ENCODE peak calls at places on chromosomes 7 and 10, in four cellular contexts. K is HL-60, U is K562, G is GM12878. M is an unnamed sample.

GRCh38 chr7:6165521-6166325 is 106.7 kb downstream of the CYTH3 start:
- DNase-seq in K (no peak), U (no peak), G (no peak), M (no peak)

GRCh38 chr7:149248777-149249176 is 9.3 kb downstream of the ZNF212 start:
- DNase-seq in K (no peak), U (no peak), G (no peak), M (no peak)

GRCh38 chr7:120792861-120793130 is 65.1 kb downstream of the TSPAN12 start:
- DNase-seq in K (no peak), U (no peak), G (no peak), M (no peak)

GRCh38 chr7:35695628-35695888 is 623 bp upstream of the HERPUD2 start:
- DNase-seq in K (no peak), U (no peak), G (no peak), M (no peak)

GRCh38 chr7:116588641-116589594 is 64.1 kb downstream of the CAV1 start:
- DNase-seq in K (no peak), U (peak; percentile 52), G (no peak), M (no peak)

GRCh38 chr7:99562832-99563231 is 4.4 kb downstream of the ZNF655 start:
- DNase-seq in K (no peak), U (peak; percentile 87), G (no peak), M (no peak)

GRCh38 chr10:102650655-102651454 is 6.6 kb downstream of the TRIM8 start:
- DNase-seq in K (no peak), U (no peak), G (no peak), M (no peak)

GRCh38 chr10:32065871-32066270 is 9.6 kb upstream of the KIF5B start:
- DNase-seq in K (no peak), U (no peak), G (no peak), M (no peak)

GRCh38 chr10:71528371-71529202 is 131.9 kb downstream of the CDH23 start:
- DNase-seq in K (no peak), U (no peak), G (no peak), M (no peak)

GRCh38 chr10:73251683-73252444 is 580 bp downstream of the MRPS16 start:
- DNase-seq in K (no peak), U (peak; percentile 58), G (no peak), M (no peak)

GRCh38 chr7:101829856-101830255 is 12.4 kb downstream of the CUX1 start:
- DNase-seq in K (no peak), U (no peak), G (no peak), M (no peak)

GRCh38 chr7:40232242-40232929 is 97.6 kb downstream of the SUGCT start:
- DNase-seq in K (no peak), U (peak; percentile 20), G (no peak), M (no peak)

GRCh38 chr7:80147543-80148376 is 13.1 kb downstream of the GNAI1 start:
- DNase-seq in K (no peak), U (no peak), G (no peak), M (no peak)

GRCh38 chr10:49592726-49593563 is 17.2 kb upstream of the SLC18A3 start:
- DNase-seq in K (peak; percentile 18), U (peak; percentile 78), G (peak; percentile 5), M (no peak)

GRCh38 chr7:108815815-108816214 is 246.1 kb downstream of the DNAJB9 start:
- DNase-seq in K (no peak), U (no peak), G (no peak), M (no peak)

GRCh38 chr10:6578221-6579192 is 1.6 kb downstream of the PRKCQ start:
- DNase-seq in K (no peak), U (peak; percentile 17), G (no peak), M (no peak)

GRCh38 chr10:122115874-122116273 is 126.9 kb downstream of the TACC2 start:
- DNase-seq in K (no peak), U (no peak), G (no peak), M (no peak)

GRCh38 chr7:135994466-135995205 is 17.5 kb upstream of the MTPN start:
- DNase-seq in K (no peak), U (peak; percentile 40), G (no peak), M (no peak)

GRCh38 chr10:132464256-132465192 is 67.5 kb downstream of the PWWP2B start:
- DNase-seq in K (no peak), U (no peak), G (no peak), M (no peak)

GRCh38 chr10:132461103-132461682 is 64.2 kb downstream of the PWWP2B start:
- DNase-seq in K (no peak), U (no peak), G (no peak), M (no peak)

GRCh38 chr10:132461683-132462231 is 64.8 kb downstream of the PWWP2B start:
- DNase-seq in K (no peak), U (no peak), G (no peak), M (no peak)

GRCh38 chr10:132463333-132464255 is 66.6 kb downstream of the PWWP2B start:
- DNase-seq in K (no peak), U (no peak), G (no peak), M (no peak)

DNA sequence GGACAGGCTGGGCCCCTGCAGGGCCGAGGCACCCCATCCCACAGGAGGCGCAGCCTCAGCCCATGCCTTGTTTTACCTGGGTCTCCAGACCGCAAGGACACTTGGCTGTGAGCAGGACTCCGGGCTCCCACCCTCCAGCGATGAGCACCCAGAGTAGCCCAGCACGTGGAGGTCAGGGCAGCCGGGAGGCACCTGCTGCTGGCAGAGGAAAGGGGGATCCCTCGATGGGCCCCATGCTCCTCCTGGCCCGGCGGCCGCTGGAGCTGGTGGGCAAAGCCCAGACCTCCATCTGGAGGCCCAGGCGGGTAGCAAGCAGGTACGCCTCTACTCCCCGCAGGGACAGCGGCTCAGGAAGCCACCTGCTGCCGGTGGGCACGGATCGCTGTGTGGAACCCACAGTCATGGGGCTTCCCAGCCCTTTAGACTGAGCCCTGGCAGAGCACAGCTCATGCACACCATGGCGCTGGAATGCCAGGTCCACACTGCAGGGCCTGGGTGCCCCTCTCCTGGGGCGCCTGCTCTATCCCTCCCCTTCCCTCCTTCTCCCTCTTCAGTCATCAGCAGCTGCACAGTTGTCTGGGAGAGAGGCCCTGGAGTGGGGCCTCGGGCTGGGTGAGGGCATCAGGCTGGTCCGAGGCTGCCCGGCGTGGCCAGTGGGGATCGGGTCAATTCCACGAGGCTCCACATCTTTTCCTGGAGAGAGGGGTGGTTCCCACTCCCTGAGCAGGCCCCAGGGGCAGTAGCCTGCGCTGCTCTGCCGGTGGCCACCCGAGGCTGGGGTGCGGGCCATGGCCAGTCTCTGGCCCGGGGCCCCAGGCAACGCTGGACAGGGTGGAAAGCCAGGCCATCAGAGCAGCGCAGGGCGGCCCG is 65.7 kb downstream of the PWWP2B start:
- DNase-seq in K (no peak), U (no peak), G (no peak), M (no peak)
- TF ChIP-seq SPI1 in K (no peak), U (no peak), G (no peak), M (no peak)

GRCh38 chr10:77712207-77712606 is 74.6 kb upstream of the KCNMA1 start:
- DNase-seq in K (no peak), U (no peak), G (no peak), M (no peak)

GRCh38 chr10:77710759-77711682 is 73.4 kb upstream of the KCNMA1 start:
- DNase-seq in K (peak; percentile 10), U (peak; percentile 86), G (no peak), M (peak; percentile 76)

GRCh38 chr10:77707570-77707969 is 70.0 kb upstream of the KCNMA1 start:
- DNase-seq in K (no peak), U (no peak), G (no peak), M (no peak)

GRCh38 chr10:77711683-77712049 is 74.1 kb upstream of the KCNMA1 start:
- DNase-seq in K (no peak), U (no peak), G (no peak), M (no peak)

GRCh38 chr10:77710081-77710551 is 72.5 kb upstream of the KCNMA1 start:
- DNase-seq in K (no peak), U (no peak), G (peak; percentile 48), M (no peak)
- TF ChIP-seq SPI1 in K (no peak), U (no peak), G (no peak), M (no peak)

GRCh38 chr10:62335326-62335725 is 38.8 kb upstream of the ZNF365 start:
- DNase-seq in K (no peak), U (no peak), G (no peak), M (no peak)
- TF ChIP-seq SPI1 in K (no peak), U (no peak), G (no peak), M (no peak)

GRCh38 chr10:21021231-21021630 is 124.1 kb upstream of the NEBL start:
- DNase-seq in K (no peak), U (no peak), G (no peak), M (no peak)

GRCh38 chr10:21022821-21023220 is 125.7 kb upstream of the NEBL start:
- DNase-seq in K (peak; percentile 35), U (no peak), G (no peak), M (no peak)

GRCh38 chr10:21020545-21020944 is 123.4 kb upstream of the NEBL start:
- DNase-seq in K (no peak), U (peak; percentile 81), G (peak; percentile 21), M (peak; percentile 30)

GRCh38 chr10:21021843-21022594 is 124.9 kb upstream of the NEBL start:
- DNase-seq in K (no peak), U (peak; percentile 14), G (no peak), M (no peak)
- TF ChIP-seq SPI1 in K (no peak), U (no peak), G (no peak), M (no peak)